ENCODE peak calls at places on chromosomes 16 and 17, in four cellular contexts. N is thoracic aorta, O is caudate nucleus, T is ACHN. L is an unnamed sample.
A peak's percentile ranks its signal among the peaks of the same experiment; 100 is the strongest.

GRCh38 chr16:88068476-88069396 is 117.5 kb downstream of the BANP start:
- DNase-seq in N (no peak), O (no peak), T (no peak), L (no peak)

GRCh38 chr17:73292031-73292531 is 19.7 kb downstream of the CDC42EP4 start:
- DNase-seq in N (peak; percentile 70), O (no peak), T (peak; percentile 95), L (peak; percentile 67)

GRCh38 chr17:71634376-71634775 is 486.4 kb upstream of the SOX9 start:
- DNase-seq in N (no peak), O (no peak), T (no peak), L (no peak)

GRCh38 chr17:54844262-54844661 is 56.4 kb upstream of the TOM1L1 start:
- DNase-seq in N (no peak), O (no peak), T (no peak), L (no peak)

GRCh38 chr16:9827062-9827752 is 355.0 kb downstream of the GRIN2A start:
- DNase-seq in N (no peak), O (no peak), T (no peak), L (no peak)

GRCh38 chr17:16928406-16929280 is 43.3 kb downstream of the TNFRSF13B start:
- DNase-seq in N (no peak), O (no peak), T (no peak), L (no peak)

GRCh38 chr16:1333149-1333812 is at the start of gene BAIAP3:
- DNase-seq in N (no peak), O (no peak), T (peak; percentile 36), L (peak; percentile 51)

GRCh38 chr17:41464682-41465081 is 2.5 kb downstream of the KRT32 start:
- DNase-seq in N (peak; percentile 21), O (no peak), T (peak; percentile 91), L (no peak)

GRCh38 chr16:5056347-5056746 is 9.4 kb downstream of the C16orf89 start:
- DNase-seq in N (no peak), O (no peak), T (no peak), L (no peak)

GRCh38 chr17:69228576-69228975 is at the start of gene ABCA10:
- DNase-seq in N (no peak), O (no peak), T (no peak), L (no peak)

GRCh38 chr16:68264128-68265077 is at the start of gene SLC7A6:
- DNase-seq in N (no peak), O (peak; percentile 30), T (peak; percentile 85), L (peak; percentile 32)

GRCh38 chr16:11094075-11094593 is 149.8 kb downstream of the CLEC16A start:
- DNase-seq in N (no peak), O (no peak), T (no peak), L (no peak)

GRCh38 chr17:17913695-17914332 is 58.4 kb downstream of the TOM1L2 start:
- DNase-seq in N (peak; percentile 14), O (no peak), T (peak; percentile 91), L (no peak)

GRCh38 chr17:19248923-19249574 is 11.9 kb downstream of the EPN2 start:
- DNase-seq in N (no peak), O (no peak), T (peak; percentile 57), L (no peak)

GRCh38 chr17:72614871-72615626 is 477.4 kb downstream of the SLC39A11 start:
- DNase-seq in N (no peak), O (peak; percentile 39), T (peak; percentile 98), L (peak; percentile 39)

GRCh38 chr16:48393843-48394703 is 8.9 kb upstream of the SIAH1 start:
- DNase-seq in N (no peak), O (peak; percentile 8), T (no peak), L (peak; percentile 62)

GRCh38 chr16:24372824-24373223 is 116.7 kb downstream of the CACNG3 start:
- DNase-seq in N (no peak), O (no peak), T (no peak), L (peak; percentile 33)

GRCh38 chr17:50347087-50347893 is 1.4 kb downstream of the XYLT2 start:
- DNase-seq in N (no peak), O (no peak), T (no peak), L (no peak)

GRCh38 chr16:1036121-1036520 is 36.4 kb upstream of the SSTR5 start:
- DNase-seq in N (no peak), O (no peak), T (no peak), L (no peak)

GRCh38 chr17:8887834-8888703 is 20.6 kb upstream of the PIK3R6 start:
- DNase-seq in N (no peak), O (no peak), T (no peak), L (no peak)

GRCh38 chr17:19720631-19721426 is 4.4 kb upstream of the SLC47A2 start:
- DNase-seq in N (no peak), O (no peak), T (peak; percentile 85), L (no peak)

GRCh38 chr17:80263253-80264047 is 2.8 kb downstream of the RNF213 start:
- DNase-seq in N (peak; percentile 65), O (no peak), T (peak; percentile 96), L (no peak)

L was measured in nucleus accumbens.